ENCODE peak calls at places on chromosomes 12 and 14, in eight cellular contexts. L, K, O, T, U, Z, Y and X are unnamed samples.

GRCh38 chr12:60872219-60872618 is 1276.4 kb downstream of the SLC16A7 start:
- DNase-seq in Y (no peak), O (no peak), K (no peak), Z (no peak), U (no peak), L (no peak), T (no peak), X (no peak)

GRCh38 chr12:6118891-6119568 is 5.4 kb downstream of the VWF start:
- DNase-seq in U (no peak), Y (no peak), Z (no peak), L (no peak), K (no peak), O (no peak), T (no peak), X (no peak)

GRCh38 chr12:2960432-2960956 is 1.3 kb downstream of the TEAD4 start:
- DNase-seq in K (no peak), Z (peak), T (peak), Y (peak), U (no peak), O (no peak), L (no peak), X (no peak)

GRCh38 chr12:65879878-65880277 is 55.6 kb downstream of the HMGA2 start:
- DNase-seq in Z (no peak), T (peak), Y (no peak), K (no peak), L (no peak), O (no peak), U (no peak), X (no peak)

GRCh38 chr14:54291491-54292191 is 105.2 kb upstream of the CDKN3 start:
- DNase-seq in Z (no peak), O (no peak), K (no peak), T (peak), L (no peak), Y (no peak), U (no peak), X (no peak)

GRCh38 chr12:22803725-22804124 is 178.8 kb downstream of the ETNK1 start:
- DNase-seq in Z (no peak), L (no peak), Y (no peak), K (no peak), U (no peak), T (no peak), O (no peak), X (no peak)

GRCh38 chr14:100988411-100988900 is 84.9 kb upstream of the RTL1 start:
- DNase-seq in Z (no peak), K (no peak), O (no peak), T (no peak), Y (no peak), L (no peak), U (no peak), X (no peak)

GRCh38 chr14:70821916-70822705 is 12.8 kb upstream of the MAP3K9 start:
- DNase-seq in U (peak), L (peak), T (peak), Z (peak), Y (peak), O (peak), K (peak), X (no peak)

GRCh38 chr14:64826333-64826732 is 53.4 kb downstream of the SPTB start:
- DNase-seq in Z (no peak), U (no peak), K (no peak), T (no peak), Y (no peak), L (no peak), O (no peak), X (no peak)

GRCh38 chr12:48142818-48143674 is 14.3 kb downstream of the ASB8 start:
- DNase-seq in O (no peak), U (no peak), Y (no peak), T (no peak), L (no peak), K (no peak), Z (no peak), X (no peak)

GRCh38 chr14:35341454-35342159 is 49.4 kb downstream of the PSMA6 start:
- DNase-seq in L (peak), O (no peak), T (peak), U (peak), Y (peak), Z (peak), K (no peak), X (peak)

GRCh38 chr12:107318804-107319535 is 225.6 kb upstream of the CRY1 start:
- DNase-seq in L (peak), Z (peak), Y (peak), T (peak), K (no peak), U (no peak), O (peak), X (peak)

GRCh38 chr12:122793685-122794106 is 19.3 kb downstream of the CCDC62 start:
- DNase-seq in Z (no peak), K (no peak), O (peak), U (no peak), T (peak), L (no peak), Y (peak), X (peak)

GRCh38 chr12:102281231-102281630 is 83.6 kb upstream of the PMCH start:
- DNase-seq in O (no peak), T (no peak), L (no peak), Z (no peak), K (no peak), Y (no peak), U (no peak), X (no peak)